ENCODE peak calls at places on chromosomes 4 and X, in five cellular contexts. V is stimulated activated CD8-positive, alpha-beta memory T cell treated with anti-CD3 and anti-CD28 coated beads, Interleukin-15, amount 100 ng/mL, for 24 hours; Y is H9; S is stimulated activated CD4-positive, alpha-beta T cell treated with anti-CD3 and anti-CD28 coated beads, TNF-alpha, amount 100 ng/mL, for 4 hours; L is AG20443. Z is an unnamed sample.

GRCh38 chrX:8049827-8050226 is 121.2 kb downstream of the VCX2 start:
- DNase-seq in S (no peak), L (no peak), Y (no peak), V (no peak), Z (no peak)

GRCh38 chr4:82785248-82786003 is 13.2 kb downstream of the SCD5 start:
- DNase-seq in Y (peak), L (peak), V (no peak), S (no peak), Z (no peak)

GRCh38 chrX:46649421-46650260 is 76.1 kb downstream of the CHST7 start:
- DNase-seq in Y (peak), V (no peak), S (no peak), L (peak), Z (no peak)

GRCh38 chrX:13647709-13648212 is 5.2 kb upstream of the TCEANC start:
- DNase-seq in L (no peak), S (no peak), Y (no peak), V (no peak), Z (no peak)

GRCh38 chr4:152385551-152385950 is 150.3 kb downstream of the FBXW7 start:
- DNase-seq in L (peak), V (no peak), S (no peak), Y (no peak), Z (no peak)

GRCh38 chrX:138765061-138765460 is 53.5 kb upstream of the FGF13 start:
- DNase-seq in S (no peak), V (no peak), Y (no peak), L (peak), Z (no peak)

GRCh38 chr4:25949166-25949748 is 35.2 kb downstream of the SMIM20 start:
- DNase-seq in Y (peak), S (no peak), V (no peak), L (no peak), Z (no peak)

GRCh38 chr4:1832690-1833089 is 23.3 kb downstream of the LETM1 start:
- DNase-seq in L (no peak), V (no peak), Y (no peak), S (no peak), Z (no peak)

GRCh38 chr4:149914521-149915115 is 99.0 kb upstream of the IQCM start:
- DNase-seq in S (no peak), Y (peak), V (no peak), L (peak), Z (no peak)

GRCh38 chr4:26206339-26206738 is 114.5 kb upstream of the RBPJ start:
- DNase-seq in L (peak), Y (no peak), V (no peak), S (no peak), Z (no peak)

GRCh38 chr4:24266951-24267577 is 317.3 kb downstream of the DHX15 start:
- DNase-seq in L (peak), Y (no peak), S (no peak), V (no peak), Z (no peak)

Z was measured in activated B cell treated with CpG ODN at 0.5 μM for 24 hours.